ENCODE peak calls at places on chromosomes 4 and X, in nine cellular contexts. B is K562, H is breast epithelium, W is NB4, J is heart left ventricle, K is AG04449, G is adipocyte, A is cardiac muscle cell, L is bronchial epithelial cell. S is an unnamed sample.

GRCh38 chrX:67636532-67636931 is 92.7 kb downstream of the AR start:
- DNase-seq in B (no peak), H (no peak), W (no peak), J (no peak), K (no peak), G (no peak), A (peak), L (no peak), S (no peak)

GRCh38 chr4:26365537-26366150 is 44.8 kb downstream of the RBPJ start:
- DNase-seq in B (no peak), H (no peak), W (no peak), J (no peak), K (no peak), G (no peak), A (no peak), L (no peak), S (no peak)

GRCh38 chrX:69298466-69299140 is 133.3 kb upstream of the PJA1 start:
- DNase-seq in B (no peak), H (no peak), W (no peak), J (no peak), K (no peak), G (no peak), A (peak), L (peak), S (no peak)

GRCh38 chr4:97950836-97951235 is 192.4 kb downstream of the STPG2 start:
- DNase-seq in B (no peak), H (no peak), W (no peak), J (no peak), K (no peak), G (no peak), A (no peak), L (peak), S (no peak)

GRCh38 chrX:38717871-38718270 is 83.4 kb upstream of the MID1IP1 start:
- DNase-seq in B (peak), H (no peak), W (peak), J (no peak), K (no peak), G (peak), A (peak), L (peak), S (no peak)

GRCh38 chr4:101693842-101694398 is 96.6 kb upstream of the BANK1 start:
- DNase-seq in B (no peak), H (no peak), W (no peak), J (no peak), K (no peak), G (no peak), A (no peak), L (peak), S (no peak)

GRCh38 chr4:75343333-75343732 is 170.9 kb downstream of the RCHY1 start:
- DNase-seq in B (no peak), H (no peak), W (no peak), J (no peak), K (no peak), G (no peak), A (no peak), L (no peak), S (no peak)

GRCh38 chrX:63784346-63784901 is 590 bp downstream of the ARHGEF9 start:
- DNase-seq in B (no peak), H (no peak), W (no peak), J (no peak), K (no peak), G (no peak), A (no peak), L (no peak), S (no peak)

GRCh38 chrX:4935846-4936245 is 1222.4 kb upstream of the PRKX start:
- DNase-seq in B (no peak), H (no peak), W (peak), J (peak), K (no peak), G (no peak), A (no peak), L (peak), S (no peak)

GRCh38 chr4:145044341-145044740 is 53.7 kb downstream of the ANAPC10 start:
- DNase-seq in B (no peak), H (no peak), W (no peak), J (no peak), K (no peak), G (peak), A (no peak), L (peak), S (no peak)

GRCh38 chr4:152374606-152375285 is 161.1 kb downstream of the FBXW7 start:
- DNase-seq in B (no peak), H (no peak), W (no peak), J (no peak), K (no peak), G (peak), A (no peak), L (no peak), S (no peak)

GRCh38 chr4:70930530-70931256 is 28.5 kb downstream of the MOB1B start:
- DNase-seq in B (no peak), H (no peak), W (no peak), J (no peak), K (no peak), G (no peak), A (no peak), L (no peak), S (no peak)

GRCh38 chrX:25021132-25021498 is 5.3 kb upstream of the ARX start:
- DNase-seq in B (no peak), H (no peak), W (peak), J (no peak), K (no peak), G (no peak), A (no peak), L (no peak), S (no peak)

GRCh38 chr4:42277291-42277690 is 120.0 kb upstream of the SHISA3 start:
- DNase-seq in B (no peak), H (no peak), W (no peak), J (no peak), K (no peak), G (no peak), A (no peak), L (peak), S (no peak)

GRCh38 chrX:155132110-155132509 is 60.8 kb downstream of the BRCC3 start:
- DNase-seq in B (no peak), H (no peak), W (no peak), J (no peak), K (no peak), G (no peak), A (no peak), L (no peak), S (no peak)

GRCh38 chrX:119145241-119145653 is 17.6 kb upstream of the KIAA1210 start:
- DNase-seq in B (no peak), H (no peak), W (peak), J (no peak), K (no peak), G (peak), A (peak), L (peak), S (no peak)

GRCh38 chr4:66465111-66465510 is 794.8 kb upstream of the EPHA5 start:
- DNase-seq in B (no peak), H (no peak), W (no peak), J (no peak), K (no peak), G (peak), A (no peak), L (peak), S (peak)

GRCh38 chr4:112523764-112524505 is 8.0 kb upstream of the NEUROG2 start:
- DNase-seq in B (peak), H (no peak), W (peak), J (no peak), K (no peak), G (no peak), A (peak), L (peak), S (no peak)

GRCh38 chrX:53048169-53049126 is at the start of gene GPR173:
- DNase-seq in B (no peak), H (no peak), W (no peak), J (peak), K (no peak), G (peak), A (peak), L (no peak), S (peak)

GRCh38 chr4:23720556-23720955 is 169.3 kb downstream of the PPARGC1A start:
- DNase-seq in B (no peak), H (no peak), W (no peak), J (no peak), K (no peak), G (no peak), A (no peak), L (no peak), S (no peak)

GRCh38 chr4:39699676-39700409 is 1.9 kb downstream of the UBE2K start:
- DNase-seq in B (no peak), H (no peak), W (peak), J (no peak), K (no peak), G (peak), A (peak), L (peak), S (no peak)

GRCh38 chrX:38891641-38892413 is 90.6 kb downstream of the MID1IP1 start:
- DNase-seq in B (no peak), H (no peak), W (no peak), J (no peak), K (no peak), G (peak), A (no peak), L (peak), S (peak)

GRCh38 chr4:125315571-125316390 is 1.0 kb downstream of the FAT4 start:
- DNase-seq in B (no peak), H (no peak), W (peak), J (peak), K (no peak), G (peak), A (peak), L (peak), S (no peak)

GRCh38 chr4:8276358-8277240 is 7.0 kb downstream of the HTRA3 start:
- DNase-seq in B (no peak), H (no peak), W (no peak), J (peak), K (no peak), G (peak), A (peak), L (no peak), S (no peak)

GRCh38 chrX:133475953-133476352 is 60.7 kb upstream of the GPC4 start:
- DNase-seq in B (no peak), H (no peak), W (no peak), J (no peak), K (no peak), G (no peak), A (no peak), L (no peak), S (no peak)

GRCh38 chr4:37561803-37562207 is 124.4 kb downstream of the RELL1 start:
- DNase-seq in B (peak), H (no peak), W (no peak), J (no peak), K (peak), G (no peak), A (peak), L (peak), S (no peak)

GRCh38 chr4:102598102-102598758 is 97.1 kb downstream of the NFKB1 start:
- DNase-seq in B (no peak), H (no peak), W (no peak), J (no peak), K (no peak), G (peak), A (peak), L (no peak), S (no peak)

GRCh38 chrX:45710081-45710801 is 509.6 kb upstream of the DIPK2B start:
- DNase-seq in B (no peak), H (no peak), W (peak), J (no peak), K (peak), G (peak), A (peak), L (peak), S (peak)

GRCh38 chrX:148135738-148136137 is 154.6 kb downstream of the FMR1NB start:
- DNase-seq in B (no peak), H (no peak), W (no peak), J (no peak), K (no peak), G (no peak), A (peak), L (peak), S (peak)

GRCh38 chr4:1601852-1602525 is 82.1 kb downstream of the FAM53A start:
- DNase-seq in B (no peak), H (no peak), W (no peak), J (no peak), K (no peak), G (no peak), A (no peak), L (no peak), S (no peak)

GRCh38 chr4:122224348-122224747 is 72.2 kb downstream of the BLTP1 start:
- DNase-seq in B (peak), H (no peak), W (no peak), J (no peak), K (no peak), G (peak), A (peak), L (peak), S (no peak)

GRCh38 chr4:185559913-185560281 is 24.6 kb upstream of the PDLIM3 start:
- DNase-seq in B (no peak), H (peak), W (no peak), J (peak), K (no peak), G (peak), A (peak), L (peak), S (peak)

GRCh38 chr4:13160906-13161305 is 323.2 kb downstream of the RAB28 start:
- DNase-seq in B (no peak), H (no peak), W (no peak), J (no peak), K (no peak), G (peak), A (no peak), L (peak), S (peak)

GRCh38 chr4:151573945-151574344 is 165.0 kb downstream of the FHIP1A start:
- DNase-seq in B (no peak), H (no peak), W (no peak), J (no peak), K (no peak), G (no peak), A (no peak), L (peak), S (no peak)

GRCh38 chrX:150334100-150334499 is 29.0 kb upstream of the MAMLD1 start:
- DNase-seq in B (no peak), H (no peak), W (no peak), J (peak), K (no peak), G (no peak), A (peak), L (no peak), S (no peak)

GRCh38 chr4:53734584-53735363 is 143.5 kb upstream of the LNX1 start:
- DNase-seq in B (no peak), H (no peak), W (peak), J (no peak), K (no peak), G (peak), A (peak), L (peak), S (peak)

GRCh38 chr4:39541987-39542632 is 14.9 kb upstream of the UGDH start:
- DNase-seq in B (no peak), H (no peak), W (no peak), J (no peak), K (no peak), G (no peak), A (peak), L (peak), S (no peak)

GRCh38 chrX:153557618-153558017 is 40.2 kb downstream of the ATP2B3 start:
- DNase-seq in B (no peak), H (no peak), W (no peak), J (no peak), K (no peak), G (no peak), A (no peak), L (no peak), S (no peak)

GRCh38 chr4:128379860-128380259 is 92.2 kb upstream of the PGRMC2 start:
- DNase-seq in B (peak), H (no peak), W (peak), J (no peak), K (no peak), G (peak), A (peak), L (no peak), S (no peak)

GRCh38 chr4:77773101-77773500 is 46.1 kb downstream of the CNOT6L start:
- DNase-seq in B (no peak), H (no peak), W (no peak), J (no peak), K (no peak), G (peak), A (peak), L (no peak), S (no peak)

DNA sequence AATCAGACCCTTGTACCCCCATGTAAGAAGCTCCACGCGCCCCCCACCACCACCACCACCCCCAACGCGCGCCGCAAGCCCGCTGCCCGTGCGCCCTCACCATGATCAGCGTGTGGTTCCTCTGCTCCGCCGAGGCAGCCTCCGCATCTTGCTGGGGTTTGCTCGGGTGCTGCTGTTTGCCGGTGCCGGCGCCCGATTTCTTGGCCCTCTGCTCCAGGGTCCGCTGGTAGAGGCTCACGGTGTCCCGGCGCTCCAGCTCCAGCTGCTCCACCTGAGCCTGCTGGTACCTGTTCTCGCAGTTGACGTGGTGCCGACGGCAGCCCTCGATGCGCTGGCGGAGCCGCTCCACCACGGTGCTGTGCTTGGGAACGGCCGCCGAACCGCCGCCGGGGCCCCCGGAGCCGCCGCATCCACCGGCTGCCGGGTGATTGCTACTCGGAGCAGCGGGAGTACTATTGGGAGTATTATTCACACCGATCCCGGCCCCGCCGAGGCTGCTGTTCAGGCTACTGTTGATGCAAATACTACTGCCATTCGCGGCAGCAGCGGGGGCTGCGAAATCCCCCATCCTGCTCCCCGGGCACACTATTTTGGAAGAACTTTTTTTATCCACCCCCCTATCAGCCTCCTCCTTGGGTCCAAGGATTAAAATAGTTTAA is 1.1 kb downstream of the MAML3 start:
- DNase-seq in B (peak), H (peak), W (peak), J (peak), K (no peak), G (peak), A (peak), L (peak), S (no peak)
- H3K4me3 ChIP-seq in B (peak), H (peak), W (peak), J (peak), K (peak), G (peak), A (peak), L (peak), S (peak)

GRCh38 chrX:46758956-46759644 is at the start of gene SLC9A7:
- DNase-seq in B (peak), H (peak), W (peak), J (peak), K (no peak), G (peak), A (peak), L (peak), S (no peak)

GRCh38 chrX:46755656-46756055 is 3.3 kb downstream of the SLC9A7 start:
- DNase-seq in B (no peak), H (no peak), W (peak), J (no peak), K (no peak), G (no peak), A (peak), L (no peak), S (no peak)

GRCh38 chrX:46758163-46758955 is 559 bp downstream of the SLC9A7 start:
- DNase-seq in B (no peak), H (no peak), W (no peak), J (no peak), K (no peak), G (peak), A (peak), L (no peak), S (no peak)

GRCh38 chrX:46757593-46757992 is 1.3 kb downstream of the SLC9A7 start:
- DNase-seq in B (no peak), H (no peak), W (no peak), J (no peak), K (no peak), G (peak), A (peak), L (peak), S (no peak)

GRCh38 chrX:46757052-46757451 is 1.9 kb downstream of the SLC9A7 start:
- DNase-seq in B (no peak), H (no peak), W (no peak), J (no peak), K (no peak), G (no peak), A (no peak), L (no peak), S (no peak)
- H3K4me3 ChIP-seq in B (no peak), H (no peak), W (no peak), J (no peak), K (peak), G (no peak), A (no peak), L (no peak), S (peak)

DNA sequence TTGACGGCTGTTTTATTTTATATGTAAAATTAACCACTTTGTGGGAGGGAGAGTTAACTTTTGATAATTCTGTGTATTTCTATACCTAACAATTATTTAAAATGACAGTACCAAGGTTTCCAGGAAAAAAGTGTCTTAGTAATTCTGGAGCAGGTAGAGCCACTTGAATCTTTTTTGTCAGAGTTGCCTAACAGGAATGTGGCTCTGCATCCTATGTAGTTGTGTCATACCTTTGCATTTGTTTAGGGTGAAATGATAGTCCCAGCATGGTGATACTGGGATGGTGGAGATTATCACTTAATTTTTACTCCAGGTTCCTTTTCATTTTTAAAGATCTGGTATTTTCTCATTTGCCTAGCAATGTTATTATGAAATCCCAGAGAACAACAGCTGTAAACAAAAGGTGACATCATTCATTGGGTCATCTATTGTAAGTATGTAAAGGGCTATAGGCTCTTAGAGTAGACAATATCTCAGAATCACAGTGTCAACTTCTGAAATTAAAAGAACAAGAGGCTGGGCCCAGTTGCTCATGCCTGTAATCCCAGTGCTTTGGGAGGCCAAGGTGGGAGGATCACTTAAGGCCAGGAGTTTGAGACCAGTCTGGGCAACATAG is 9.6 kb downstream of the SGMS2 start:
- DNase-seq in B (no peak), H (no peak), W (no peak), J (no peak), K (no peak), G (no peak), A (no peak), L (peak), S (no peak)
- H3K4me3 ChIP-seq in B (no peak), H (no peak), W (no peak), J (no peak), K (no peak), G (no peak), A (no peak), L (no peak), S (no peak)

GRCh38 chr4:188228279-188228678 is 89.0 kb downstream of the TRIML1 start:
- DNase-seq in B (no peak), H (no peak), W (no peak), J (no peak), K (no peak), G (no peak), A (no peak), L (no peak), S (no peak)
- H3K4me3 ChIP-seq in B (no peak), H (no peak), W (no peak), J (no peak), K (no peak), G (no peak), A (no peak), L (no peak), S (no peak)

GRCh38 chr4:4384837-4385236 is 2.1 kb upstream of the NSG1 start:
- DNase-seq in B (peak), H (no peak), W (peak), J (no peak), K (no peak), G (no peak), A (peak), L (peak), S (no peak)

GRCh38 chr4:4386296-4386735 is 586 bp upstream of the NSG1 start:
- DNase-seq in B (peak), H (no peak), W (no peak), J (no peak), K (no peak), G (peak), A (peak), L (peak), S (no peak)

GRCh38 chr4:4387531-4388311 is 819 bp downstream of the NSG1 start:
- DNase-seq in B (no peak), H (no peak), W (no peak), J (no peak), K (no peak), G (peak), A (peak), L (no peak), S (no peak)

GRCh38 chr4:4386736-4387392 is at the start of gene NSG1:
- DNase-seq in B (peak), H (no peak), W (no peak), J (peak), K (no peak), G (peak), A (peak), L (peak), S (no peak)

GRCh38 chr4:4385729-4386295 is 1.1 kb upstream of the NSG1 start:
- DNase-seq in B (no peak), H (no peak), W (no peak), J (no peak), K (no peak), G (no peak), A (no peak), L (no peak), S (no peak)
- H3K4me3 ChIP-seq in B (no peak), H (peak), W (no peak), J (peak), K (no peak), G (no peak), A (peak), L (peak), S (peak)

GRCh38 chr4:80307774-80308465 is 27.6 kb upstream of the CFAP299 start:
- DNase-seq in B (peak), H (no peak), W (no peak), J (no peak), K (peak), G (peak), A (peak), L (peak), S (peak)
- H3K4me3 ChIP-seq in B (no peak), H (no peak), W (no peak), J (no peak), K (peak), G (peak), A (no peak), L (peak), S (peak)

GRCh38 chr4:162163892-162164759 is at the start of gene FSTL5:
- DNase-seq in B (no peak), H (peak), W (peak), J (peak), K (no peak), G (peak), A (peak), L (peak), S (peak)
- H3K4me3 ChIP-seq in B (no peak), H (peak), W (no peak), J (peak), K (peak), G (peak), A (peak), L (peak), S (peak)